ENCODE peak calls at places on chromosomes 11 and 22, in eight cellular contexts. V is stomach, K is prostate gland, F is upper lobe of left lung, X is esophagus muscularis mucosa, B is transverse colon, Y is HCT116, P is K562. Q is an unnamed sample. For H3K4me1, the result is how much of the 10 kb centered on the place peaks cover.

GRCh38 chr22:42889290-42889689 is 32.2 kb upstream of the ARFGAP3 start:
- DNase-seq in V (no peak), K (no peak), F (no peak), X (no peak), B (no peak), Y (no peak), P (no peak), Q (no peak)

GRCh38 chr11:61868601-61869476 is 22.5 kb downstream of the FADS3 start:
- DNase-seq in V (no peak), K (no peak), F (no peak), X (no peak), B (no peak), Y (no peak), P (no peak), Q (no peak)

GRCh38 chr22:39242809-39243442 is 1.9 kb downstream of the PDGFB start:
- DNase-seq in V (peak), K (peak), F (peak), X (no peak), B (no peak), Y (no peak), P (peak), Q (no peak)

GRCh38 chr11:64000026-64000739 is 13.9 kb downstream of the OTUB1 start:
- DNase-seq in V (peak), K (peak), F (peak), X (no peak), B (peak), Y (no peak), P (no peak), Q (no peak)

GRCh38 chr11:130634981-130635473 is 186.6 kb downstream of the ADAMTS15 start:
- DNase-seq in V (no peak), K (no peak), F (no peak), X (no peak), B (no peak), Y (no peak), P (no peak), Q (peak)

GRCh38 chr11:62444271-62444833 is 25.5 kb downstream of the SCGB1A1 start:
- DNase-seq in V (peak), K (no peak), F (peak), X (no peak), B (peak), Y (no peak), P (no peak), Q (no peak)

GRCh38 chr11:1967641-1968225 is 20.6 kb downstream of the MRPL23 start:
- DNase-seq in V (no peak), K (no peak), F (no peak), X (no peak), B (no peak), Y (no peak), P (no peak), Q (no peak)

GRCh38 chr11:61773356-61773755 is 19.0 kb downstream of the TMEM258 start:
- DNase-seq in V (no peak), K (no peak), F (no peak), X (no peak), B (no peak), Y (no peak), P (no peak), Q (no peak)

GRCh38 chr11:61310749-61311148 is 15.6 kb upstream of the VWCE start:
- DNase-seq in V (no peak), K (no peak), F (no peak), X (no peak), B (no peak), Y (no peak), P (no peak), Q (no peak)

GRCh38 chr11:62708423-62709261 is 1.2 kb downstream of the GNG3 start:
- DNase-seq in V (peak), K (peak), F (no peak), X (no peak), B (peak), Y (no peak), P (no peak), Q (no peak)

GRCh38 chr11:129346916-129347315 is 28.7 kb upstream of the BARX2 start:
- DNase-seq in V (no peak), K (no peak), F (no peak), X (no peak), B (no peak), Y (no peak), P (no peak), Q (no peak)

GRCh38 chr22:27507935-27508504 is 293.5 kb downstream of the MN1 start:
- DNase-seq in V (no peak), K (no peak), F (no peak), X (no peak), B (no peak), Y (no peak), P (no peak), Q (no peak)

GRCh38 chr22:27422442-27422841 is 379.1 kb downstream of the MN1 start:
- DNase-seq in V (no peak), K (peak), F (no peak), X (no peak), B (no peak), Y (no peak), P (no peak), Q (no peak)

GRCh38 chr11:77039491-77040400 is 5.5 kb downstream of the B3GNT6 start:
- DNase-seq in V (no peak), K (no peak), F (peak), X (no peak), B (peak), Y (no peak), P (no peak), Q (peak)

GRCh38 chr11:36405585-36406367 is 104.3 kb downstream of the TRAF6 start:
- DNase-seq in V (no peak), K (no peak), F (no peak), X (no peak), B (no peak), Y (no peak), P (no peak), Q (no peak)

GRCh38 chr11:67369801-67370284 is 3.6 kb downstream of the CLCF1 start:
- DNase-seq in V (no peak), K (no peak), F (no peak), X (no peak), B (no peak), Y (no peak), P (no peak), Q (no peak)

GRCh38 chr11:61683116-61683515 is 2.9 kb downstream of the DAGLA start:
- DNase-seq in V (no peak), K (no peak), F (no peak), X (no peak), B (no peak), Y (no peak), P (no peak), Q (no peak)

GRCh38 chr11:71447791-71448256 is 369 bp downstream of the DHCR7 start:
- DNase-seq in V (peak), K (no peak), F (peak), X (no peak), B (peak), Y (no peak), P (peak), Q (no peak)

GRCh38 chr11:117928818-117929567 is at the start of gene TMPRSS13:
- DNase-seq in V (no peak), K (peak), F (peak), X (no peak), B (peak), Y (no peak), P (no peak), Q (no peak)

GRCh38 chr11:126400019-126400962 is 44.8 kb downstream of the ST3GAL4 start:
- DNase-seq in V (no peak), K (no peak), F (no peak), X (no peak), B (no peak), Y (no peak), P (no peak), Q (no peak)

GRCh38 chr11:126398721-126399120 is 43.2 kb downstream of the ST3GAL4 start:
- DNase-seq in V (no peak), K (no peak), F (no peak), X (no peak), B (no peak), Y (no peak), P (no peak), Q (no peak)

GRCh38 chr11:126397016-126397415 is 41.5 kb downstream of the ST3GAL4 start:
- DNase-seq in V (no peak), K (no peak), F (no peak), X (no peak), B (no peak), Y (no peak), P (no peak), Q (no peak)

GRCh38 chr11:126394036-126394435 is 38.5 kb downstream of the ST3GAL4 start:
- DNase-seq in V (no peak), K (no peak), F (no peak), X (no peak), B (no peak), Y (no peak), P (no peak), Q (no peak)

DNA sequence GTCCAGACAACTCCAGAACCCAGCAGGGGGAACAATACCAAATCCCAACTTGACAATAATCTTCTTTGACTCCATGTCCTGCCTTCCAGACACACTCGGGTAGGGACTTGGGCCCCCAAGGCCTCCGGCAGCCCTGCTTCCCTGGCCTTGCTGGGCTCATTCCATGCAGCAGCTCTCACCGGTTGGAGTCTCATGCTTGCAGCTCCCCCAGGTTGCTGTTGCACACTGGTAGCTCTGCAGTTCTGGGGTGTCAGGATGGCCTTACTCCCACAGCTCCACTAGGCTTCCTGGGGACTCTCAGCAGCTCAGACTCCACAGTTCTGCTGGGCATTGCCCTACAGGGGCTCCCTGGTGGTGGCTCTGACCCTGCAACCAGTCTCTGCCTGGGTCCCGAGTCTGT is 42.8 kb downstream of the ST3GAL4 start:
- DNase-seq in V (no peak), K (no peak), F (no peak), X (no peak), B (no peak), Y (no peak), P (no peak), Q (no peak)
- TF ChIP-seq POLR2A in V (no peak), K (no peak), F (no peak), X (no peak), B (no peak), Y (no peak), P (no peak), Q (no peak)

GRCh38 chr11:876550-876949 is 33.9 kb downstream of the TSPAN4 start:
- DNase-seq in V (no peak), K (no peak), F (no peak), X (no peak), B (no peak), Y (no peak), P (no peak), Q (no peak)
- TF ChIP-seq POLR2AphosphoS5 in V (no peak), K (no peak), F (no peak), X (no peak), B (no peak), Y (no peak), P (no peak), Q (no peak)

GRCh38 chr11:69640995-69641581 is at the start of gene CCND1:
- DNase-seq in V (peak), K (peak), F (peak), X (no peak), B (peak), Y (peak), P (peak), Q (no peak)
- H3K4me1 ChIP-seq in V (half or more), K (under half), F (half or more), X (half or more), B (half or more), Y (under half), P (under half), Q (half or more)

DNA sequence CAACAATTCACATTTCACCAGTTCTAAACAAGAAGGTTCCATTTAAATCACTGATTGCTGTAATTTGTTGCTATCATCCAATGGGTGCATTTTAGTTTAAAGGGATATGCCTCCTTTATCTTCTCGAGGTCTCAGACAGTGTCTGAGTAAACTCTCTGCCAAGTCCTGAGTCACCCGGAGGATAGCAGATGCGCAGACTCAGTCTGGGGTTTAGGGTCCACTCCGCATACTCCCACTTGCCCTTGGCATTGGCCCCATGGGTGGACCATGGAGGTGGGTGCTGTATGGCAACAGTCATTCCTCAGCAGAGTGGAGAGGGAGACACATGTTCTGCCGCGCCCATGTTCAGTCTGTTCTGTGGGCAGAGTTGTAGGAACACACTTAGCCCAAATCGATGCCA is 65.4 kb upstream of the CRTAM start:
- DNase-seq in V (no peak), K (no peak), F (no peak), X (no peak), B (no peak), Y (no peak), P (no peak), Q (no peak)
- TF ChIP-seq POLR2A in V (no peak), K (no peak), F (no peak), X (no peak), B (no peak), Y (no peak), P (no peak), Q (no peak)

Q was measured in vagina.